ENCODE peak calls at places on chromosomes 6 and 20, in six cellular contexts. T, J, C, M, U and Y are unnamed samples.

GRCh38 chr6:42939810-42940167 is 10.5 kb downstream of the CNPY3 start:
- DNase-seq in T (no peak), J (no peak), C (no peak), U (no peak), M (no peak), Y (no peak)

GRCh38 chr6:154874684-154875594 is 120.2 kb upstream of the TIAM2 start:
- DNase-seq in U (no peak), T (no peak), C (no peak), J (no peak), M (no peak), Y (no peak)

GRCh38 chr6:41638002-41638800 is at the start of gene MDFI:
- DNase-seq in C (no peak), T (no peak), J (peak), M (no peak), U (no peak), Y (no peak)

GRCh38 chr6:56243518-56244070 is 3.8 kb downstream of the COL21A1 start:
- DNase-seq in T (no peak), J (no peak), M (no peak), U (no peak), C (no peak), Y (no peak)

GRCh38 chr20:31849306-31849930 is 4.0 kb upstream of the FOXS1 start:
- DNase-seq in T (no peak), C (no peak), J (no peak), U (no peak), M (no peak), Y (no peak)

GRCh38 chr6:111565316-111566221 is 40.1 kb downstream of the TRAF3IP2 start:
- DNase-seq in M (no peak), U (peak), T (no peak), J (no peak), C (no peak), Y (no peak)

GRCh38 chr6:119493980-119494379 is 144.4 kb upstream of the MAN1A1 start:
- DNase-seq in J (no peak), M (no peak), C (no peak), T (no peak), U (no peak), Y (no peak)

GRCh38 chr20:12057778-12058177 is 140.1 kb downstream of the BTBD3 start:
- DNase-seq in U (no peak), T (no peak), J (no peak), M (no peak), C (no peak), Y (no peak)

GRCh38 chr6:43913388-43914271 is 143.6 kb downstream of the VEGFA start:
- DNase-seq in M (no peak), C (peak), U (no peak), T (no peak), J (no peak), Y (no peak)